ENCODE peak calls at places on chromosomes 7 and 10, in five cellular contexts. G is transverse colon; K is activated gamma-delta T cell treated with anti-CD3 and anti-CD28 coated beads, Interleukin-2, amount 50 U/mL, for 16 hours; U is activated CD8-positive, alpha-beta T cell treated with anti-CD3 and anti-CD28 coated beads, Interleukin-2, amount 10 ng/mL, durations not matched to agents 7 days and 5 days; W is CD8-positive, alpha-beta memory T cell. N is an unnamed sample.

GRCh38 chr10:77240959-77241358 is 396.6 kb downstream of the KCNMA1 start:
- DNase-seq in G (no peak), K (no peak), U (no peak), W (no peak), N (no peak)

GRCh38 chr10:78045237-78045636 is 11.6 kb downstream of the RPS24 start:
- DNase-seq in G (no peak), K (no peak), U (peak; percentile 31), W (no peak), N (no peak)

GRCh38 chr10:60282771-60283353 is 106.8 kb downstream of the ANK3 start:
- DNase-seq in G (no peak), K (no peak), U (no peak), W (no peak), N (peak; percentile 42)

GRCh38 chr10:35834916-35835499 is 192.9 kb upstream of the FZD8 start:
- DNase-seq in G (no peak), K (no peak), U (no peak), W (no peak), N (no peak)

GRCh38 chr7:92778972-92779371 is 57.4 kb downstream of the CDK6 start:
- DNase-seq in G (peak; percentile 30), K (no peak), U (no peak), W (no peak), N (no peak)

GRCh38 chr10:118816471-118817168 is 61.9 kb upstream of the CACUL1 start:
- DNase-seq in G (no peak), K (no peak), U (no peak), W (no peak), N (no peak)

GRCh38 chr7:143393267-143394041 is 12.3 kb downstream of the ZYX start:
- DNase-seq in G (no peak), K (no peak), U (no peak), W (no peak), N (no peak)

GRCh38 chr10:47261121-47261520 is 38.9 kb upstream of the GDF10 start:
- DNase-seq in G (peak; percentile 9), K (peak; percentile 12), U (peak; percentile 56), W (no peak), N (no peak)

GRCh38 chr7:7972128-7972527 is 3.5 kb downstream of the GLCCI1 start:
- DNase-seq in G (no peak), K (no peak), U (peak; percentile 34), W (no peak), N (no peak)

GRCh38 chr7:74371381-74372059 is 82.2 kb upstream of the GTF2IRD1 start:
- DNase-seq in G (peak; percentile 66), K (no peak), U (no peak), W (no peak), N (peak; percentile 44)

GRCh38 chr10:91061608-91062007 is 140.7 kb upstream of the ANKRD1 start:
- DNase-seq in G (no peak), K (no peak), U (no peak), W (no peak), N (no peak)

GRCh38 chr10:93445097-93445960 is 36.8 kb downstream of the MYOF start:
- DNase-seq in G (peak; percentile 89), K (no peak), U (no peak), W (no peak), N (peak; percentile 89)

GRCh38 chr10:54940418-54940817 is 139.4 kb upstream of the PCDH15 start:
- DNase-seq in G (no peak), K (no peak), U (no peak), W (no peak), N (no peak)

N was measured in upper lobe of left lung.